ENCODE peak calls at places on chromosome 7, in four cellular contexts. C, O, W and K are unnamed samples.

GRCh38 chr7:64863969-64864368 is 39.1 kb upstream of the ZNF273 start:
- DNase-seq in C (no peak), O (no peak), W (no peak), K (no peak)

GRCh38 chr7:135716677-135717238 is 11.2 kb downstream of the SLC13A4 start:
- DNase-seq in C (peak), O (no peak), W (no peak), K (no peak)

GRCh38 chr7:101518348-101518747 is 110.7 kb downstream of the MYL10 start:
- DNase-seq in C (peak), O (peak), W (no peak), K (no peak)

GRCh38 chr7:388461-388960 is 98.5 kb downstream of the FOXL3 start:
- DNase-seq in C (no peak), O (no peak), W (no peak), K (no peak)

GRCh38 chr7:5636914-5637313 is 144.5 kb downstream of the RNF216 start:
- DNase-seq in C (peak), O (peak), W (no peak), K (peak)

GRCh38 chr7:37320840-37321468 is 127.7 kb downstream of the ELMO1 start:
- DNase-seq in C (no peak), O (no peak), W (no peak), K (no peak)

GRCh38 chr7:134699021-134699818 is 52.6 kb downstream of the BPGM start:
- DNase-seq in C (no peak), O (no peak), W (no peak), K (no peak)

GRCh38 chr7:41994746-41995110 is 242.3 kb downstream of the GLI3 start:
- DNase-seq in C (no peak), O (no peak), W (no peak), K (no peak)

GRCh38 chr7:120091807-120092206 is 181.2 kb upstream of the KCND2 start:
- DNase-seq in C (no peak), O (no peak), W (no peak), K (no peak)

GRCh38 chr7:29641651-29642050 is 78.0 kb downstream of the PRR15 start:
- DNase-seq in C (peak), O (no peak), W (peak), K (no peak)

GRCh38 chr7:99623702-99624447 is 7.1 kb downstream of the ZSCAN25 start:
- DNase-seq in C (no peak), O (no peak), W (peak), K (no peak)

GRCh38 chr7:35697414-35698175 is 2.7 kb upstream of the HERPUD2 start:
- DNase-seq in C (peak), O (no peak), W (no peak), K (no peak)

GRCh38 chr7:139699640-139700504 is 77.9 kb downstream of the HIPK2 start:
- DNase-seq in C (peak), O (no peak), W (no peak), K (no peak)

GRCh38 chr7:108097703-108098102 is 32.5 kb downstream of the LAMB4 start:
- DNase-seq in C (no peak), O (no peak), W (no peak), K (no peak)

GRCh38 chr7:42493436-42494198 is 256.6 kb upstream of the GLI3 start:
- DNase-seq in C (peak), O (peak), W (peak), K (peak)

GRCh38 chr7:75617634-75618234 is 121.0 kb downstream of the HIP1 start:
- DNase-seq in C (peak), O (peak), W (peak), K (peak)

GRCh38 chr7:158074896-158075632 is 512.6 kb downstream of the PTPRN2 start:
- DNase-seq in C (no peak), O (no peak), W (no peak), K (no peak)

GRCh38 chr7:146175716-146176115 is 59.1 kb downstream of the CNTNAP2 start:
- DNase-seq in C (no peak), O (no peak), W (no peak), K (no peak)

GRCh38 chr7:148535227-148535626 is 55.3 kb upstream of the C7orf33 start:
- DNase-seq in C (no peak), O (no peak), W (no peak), K (no peak)

GRCh38 chr7:5177060-5177459 is 13.0 kb upstream of the WIPI2 start:
- DNase-seq in C (peak), O (peak), W (no peak), K (peak)

GRCh38 chr7:155682484-155682883 is 38.0 kb downstream of the RBM33 start:
- DNase-seq in C (no peak), O (no peak), W (no peak), K (no peak)

GRCh38 chr7:151923097-151923876 is 33.0 kb upstream of the GALNTL5 start:
- DNase-seq in C (no peak), O (peak), W (no peak), K (no peak)

GRCh38 chr7:31811650-31812461 is 124.8 kb downstream of the PPP1R17 start:
- DNase-seq in C (peak), O (peak), W (no peak), K (no peak)

GRCh38 chr7:45568536-45569289 is 5.5 kb upstream of the ADCY1 start:
- DNase-seq in C (no peak), O (no peak), W (no peak), K (no peak)

GRCh38 chr7:142375710-142376313 is 118.0 kb upstream of the PRSS58 start:
- DNase-seq in C (no peak), O (no peak), W (no peak), K (no peak)

GRCh38 chr7:28688651-28689050 is 269.5 kb downstream of the TRIL start:
- DNase-seq in C (peak), O (no peak), W (no peak), K (peak)

GRCh38 chr7:28481131-28481926 is 69.0 kb downstream of the CREB5 start:
- DNase-seq in C (peak), O (no peak), W (no peak), K (no peak)

GRCh38 chr7:14888904-14889482 is 13.6 kb downstream of the DGKB start:
- DNase-seq in C (peak), O (no peak), W (no peak), K (no peak)

GRCh38 chr7:85695041-85695990 is 508.5 kb upstream of the SEMA3D start:
- DNase-seq in C (peak), O (no peak), W (no peak), K (no peak)

GRCh38 chr7:34672430-34672829 is 14.4 kb downstream of the NPSR1 start:
- DNase-seq in C (peak), O (no peak), W (no peak), K (no peak)

GRCh38 chr7:110677405-110677804 is 413.5 kb upstream of the LRRN3 start:
- DNase-seq in C (no peak), O (no peak), W (no peak), K (no peak)

GRCh38 chr7:132402751-132403245 is 173.5 kb downstream of the PLXNA4 start:
- DNase-seq in C (peak), O (no peak), W (no peak), K (no peak)

GRCh38 chr7:1532456-1533254 is 2.2 kb downstream of the MAFK start:
- DNase-seq in C (peak), O (peak), W (peak), K (peak)

GRCh38 chr7:76074972-76075370 is 27.1 kb downstream of the MDH2 start:
- DNase-seq in C (peak), O (no peak), W (no peak), K (no peak)

GRCh38 chr7:23477170-23477525 is 6.9 kb upstream of the IGF2BP3 start:
- DNase-seq in C (no peak), O (no peak), W (no peak), K (no peak)
- H3K4me3 ChIP-seq in C (no peak), O (no peak), W (no peak), K (no peak)

DNA sequence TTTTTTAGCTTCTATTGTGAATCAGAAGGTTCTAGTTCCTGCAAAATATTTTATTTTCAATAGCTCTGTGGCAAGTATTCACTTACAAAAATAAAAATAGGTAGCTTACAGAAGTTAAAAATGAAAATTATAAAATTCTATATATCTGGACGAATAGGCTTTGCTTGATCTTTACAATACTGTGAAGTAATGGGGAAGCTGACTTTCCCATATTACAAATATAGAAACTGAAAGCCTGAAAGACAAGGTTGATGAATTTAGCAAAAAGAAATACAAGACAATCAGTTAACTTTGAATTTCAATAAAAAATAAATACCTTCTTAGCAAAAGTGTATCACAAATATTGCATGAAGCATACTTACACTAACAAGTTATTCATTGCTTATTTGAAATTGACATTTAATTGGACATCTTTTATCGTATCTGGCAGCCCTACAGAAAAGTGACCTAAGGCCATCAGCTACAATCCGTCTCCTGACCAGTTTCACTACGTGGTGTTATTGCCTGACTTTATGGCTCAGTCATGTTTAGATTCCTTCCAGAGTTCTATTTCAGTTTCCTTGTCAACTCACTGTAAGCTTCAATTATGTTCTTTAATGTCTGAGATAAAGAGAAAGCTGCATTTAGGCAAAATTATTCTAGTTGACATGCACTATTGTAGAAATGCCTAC is 310.5 kb upstream of the HGF start:
- DNase-seq in C (no peak), O (peak), W (no peak), K (no peak)
- H3K4me3 ChIP-seq in C (no peak), O (no peak), W (no peak), K (no peak)

DNA sequence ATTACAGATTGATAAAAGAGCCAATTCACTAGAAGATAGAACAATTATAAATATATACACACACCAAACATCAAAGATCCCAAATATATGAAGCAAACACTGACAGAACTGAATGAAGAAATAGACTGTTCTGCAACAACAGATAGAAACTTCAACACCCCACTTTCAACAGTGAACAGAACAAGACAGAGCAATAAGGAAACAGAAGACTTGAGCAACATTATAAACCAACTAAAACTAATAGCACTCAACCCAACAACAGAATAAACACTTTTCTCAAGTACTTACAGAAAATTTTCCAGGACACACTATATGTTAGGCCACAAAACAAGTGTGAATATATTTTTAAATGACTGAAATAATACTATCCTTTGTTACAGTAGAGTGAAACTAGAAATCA is 10.9 kb downstream of the CDCA7L start:
- DNase-seq in C (no peak), O (no peak), W (no peak), K (no peak)
- H3K4me3 ChIP-seq in C (no peak), O (no peak), W (no peak), K (no peak)

GRCh38 chr7:44107116-44107960 is 3.2 kb downstream of the AEBP1 start:
- DNase-seq in C (no peak), O (no peak), W (no peak), K (no peak)
- H3K4me3 ChIP-seq in C (no peak), O (no peak), W (no peak), K (no peak)

GRCh38 chr7:72243329-72243728 is 168.8 kb downstream of the CALN1 start:
- DNase-seq in C (no peak), O (no peak), W (no peak), K (no peak)
- H3K4me3 ChIP-seq in C (no peak), O (no peak), W (no peak), K (no peak)

DNA sequence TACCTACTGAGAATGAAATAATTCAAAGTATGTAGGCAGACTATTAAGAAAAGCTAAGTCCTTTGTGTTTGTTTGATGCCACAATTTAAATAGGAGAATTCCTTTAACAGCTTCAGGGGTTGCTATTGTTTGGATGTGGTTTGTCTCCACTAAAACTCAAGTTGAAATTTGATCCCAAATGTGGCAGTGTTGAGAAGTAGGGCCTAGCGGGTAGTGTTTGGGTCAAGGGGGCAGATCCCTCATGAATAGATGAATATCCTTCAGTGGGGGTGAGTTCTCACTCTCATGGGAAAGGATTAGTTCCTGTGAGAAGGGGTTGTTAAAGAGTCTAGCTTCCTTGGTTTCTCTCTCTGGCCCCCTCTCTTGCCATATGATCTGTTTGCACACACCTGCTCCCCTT is 97.0 kb downstream of the HGF start:
- DNase-seq in C (no peak), O (no peak), W (no peak), K (no peak)
- H3K4me3 ChIP-seq in C (no peak), O (no peak), W (no peak), K (no peak)

GRCh38 chr7:92839901-92840300 is 3.5 kb upstream of the CDK6 start:
- DNase-seq in C (no peak), O (no peak), W (no peak), K (no peak)
- H3K4me3 ChIP-seq in C (no peak), O (no peak), W (no peak), K (no peak)

GRCh38 chr7:129777993-129778769 is 166.7 kb downstream of the NRF1 start:
- DNase-seq in C (no peak), O (no peak), W (no peak), K (no peak)
- H3K4me3 ChIP-seq in C (no peak), O (no peak), W (peak), K (no peak)